ENCODE peak calls at places on chromosomes 13 and 19, in eight cellular contexts. N, X, P, O, C, U, R and V are unnamed samples.

GRCh38 chr13:96450635-96451034 is 360.7 kb downstream of the HS6ST3 start:
- DNase-seq in N (no peak), X (no peak), P (no peak), O (no peak), C (no peak), U (no peak), R (no peak), V (no peak)

GRCh38 chr19:57587529-57587928 is 3.6 kb downstream of the ZIK1 start:
- DNase-seq in N (no peak), X (peak; percentile 93), P (no peak), O (peak; percentile 49), C (no peak), U (no peak), R (no peak), V (peak; percentile 80)

GRCh38 chr19:18119243-18120105 is 21.9 kb downstream of the MAST3 start:
- DNase-seq in N (no peak), X (no peak), P (no peak), O (no peak), C (peak; percentile 63), U (peak; percentile 54), R (no peak), V (no peak)

GRCh38 chr19:14519860-14520407 is 1.7 kb upstream of the DNAJB1 start:
- DNase-seq in N (no peak), X (peak; percentile 60), P (no peak), O (peak; percentile 89), C (no peak), U (no peak), R (no peak), V (no peak)

GRCh38 chr19:6730153-6730804 is 7.1 kb downstream of the GPR108 start:
- DNase-seq in N (peak; percentile 62), X (no peak), P (no peak), O (no peak), C (peak; percentile 89), U (no peak), R (peak; percentile 96), V (no peak)

GRCh38 chr13:22883262-22883840 is 297.4 kb upstream of the SGCG start:
- DNase-seq in N (no peak), X (no peak), P (no peak), O (no peak), C (peak; percentile 62), U (no peak), R (no peak), V (no peak)

GRCh38 chr13:52127783-52128702 is 830 bp downstream of the NEK5 start:
- DNase-seq in N (peak; percentile 78), X (peak; percentile 75), P (peak; percentile 34), O (no peak), C (peak; percentile 64), U (peak; percentile 45), R (no peak), V (peak; percentile 52)

GRCh38 chr13:21826214-21827015 is 155.5 kb downstream of the FGF9 start:
- DNase-seq in N (peak; percentile 11), X (no peak), P (no peak), O (no peak), C (no peak), U (no peak), R (no peak), V (no peak)

GRCh38 chr19:2081873-2082810 is 14.0 kb downstream of the MOB3A start:
- DNase-seq in N (no peak), X (no peak), P (no peak), O (no peak), C (peak; percentile 64), U (peak; percentile 50), R (no peak), V (no peak)

GRCh38 chr19:6587093-6587820 is 3.7 kb downstream of the CD70 start:
- DNase-seq in N (peak; percentile 59), X (no peak), P (peak; percentile 26), O (no peak), C (peak; percentile 75), U (no peak), R (no peak), V (no peak)

GRCh38 chr19:39752390-39752789 is 14.6 kb upstream of the CLC start:
- DNase-seq in N (no peak), X (no peak), P (no peak), O (no peak), C (no peak), U (no peak), R (no peak), V (no peak)

GRCh38 chr13:49419292-49419691 is 24.6 kb downstream of the CAB39L start:
- DNase-seq in N (no peak), X (peak; percentile 44), P (no peak), O (no peak), C (no peak), U (no peak), R (no peak), V (peak; percentile 61)

GRCh38 chr13:47148543-47148942 is 251.7 kb upstream of the HTR2A start:
- DNase-seq in N (no peak), X (no peak), P (no peak), O (no peak), C (no peak), U (no peak), R (no peak), V (no peak)

GRCh38 chr13:50320297-50320862 is 305.1 kb downstream of the KCNRG start:
- DNase-seq in N (peak; percentile 13), X (peak; percentile 67), P (no peak), O (no peak), C (no peak), U (no peak), R (no peak), V (peak; percentile 77)

GRCh38 chr19:5804516-5805464 is at the start of gene NRTN:
- DNase-seq in N (peak; percentile 61), X (no peak), P (peak; percentile 70), O (no peak), C (peak; percentile 67), U (peak; percentile 35), R (no peak), V (no peak)

GRCh38 chr19:48501446-48501960 is 10.1 kb downstream of the LMTK3 start:
- DNase-seq in N (peak; percentile 75), X (no peak), P (no peak), O (no peak), C (peak; percentile 90), U (no peak), R (no peak), V (no peak)

GRCh38 chr19:48487944-48488343 is 18.8 kb downstream of the CYTH2 start:
- DNase-seq in N (peak; percentile 70), X (peak; percentile 72), P (no peak), O (peak; percentile 87), C (no peak), U (no peak), R (peak; percentile 63), V (peak; percentile 67)

GRCh38 chr19:1252221-1252817 is 3.9 kb downstream of the MIDN start:
- DNase-seq in N (no peak), X (peak; percentile 98), P (no peak), O (peak; percentile 99), C (peak; percentile 64), U (peak; percentile 77), R (no peak), V (peak; percentile 93)

GRCh38 chr19:55069137-55069858 is 6.3 kb upstream of the RDH13 start:
- DNase-seq in N (peak; percentile 58), X (peak; percentile 28), P (no peak), O (no peak), C (no peak), U (no peak), R (no peak), V (no peak)

GRCh38 chr19:49355890-49356289 is 6.3 kb downstream of the TEAD2 start:
- DNase-seq in N (peak; percentile 24), X (peak; percentile 50), P (no peak), O (no peak), C (no peak), U (no peak), R (no peak), V (no peak)

GRCh38 chr13:110263906-110264305 is 43.1 kb downstream of the COL4A1 start:
- DNase-seq in N (no peak), X (no peak), P (no peak), O (no peak), C (no peak), U (no peak), R (no peak), V (no peak)

GRCh38 chr13:77698211-77699058 is 948 bp downstream of the SLAIN1 start:
- DNase-seq in N (peak; percentile 81), X (peak; percentile 3), P (peak; percentile 23), O (no peak), C (peak; percentile 73), U (peak; percentile 28), R (no peak), V (peak; percentile 1)

GRCh38 chr19:29771708-29772415 is 39.9 kb upstream of the CCNE1 start:
- DNase-seq in N (peak; percentile 65), X (peak; percentile 57), P (peak; percentile 47), O (no peak), C (peak; percentile 34), U (peak; percentile 16), R (no peak), V (peak; percentile 23)

GRCh38 chr19:55646889-55647731 is 902 bp upstream of the CCDC106 start:
- DNase-seq in N (no peak), X (no peak), P (no peak), O (no peak), C (peak; percentile 89), U (no peak), R (no peak), V (no peak)

GRCh38 chr19:34067861-34068271 is 104.4 kb upstream of the LSM14A start:
- DNase-seq in N (no peak), X (peak; percentile 9), P (no peak), O (no peak), C (no peak), U (no peak), R (no peak), V (peak; percentile 52)

GRCh38 chr13:66886248-66886647 is 343.9 kb downstream of the PCDH9 start:
- DNase-seq in N (no peak), X (no peak), P (no peak), O (no peak), C (peak; percentile 91), U (no peak), R (no peak), V (no peak)

GRCh38 chr19:16573296-16573695 is 1.1 kb upstream of the SLC35E1 start:
- DNase-seq in N (no peak), X (no peak), P (no peak), O (no peak), C (no peak), U (no peak), R (no peak), V (no peak)

GRCh38 chr13:73578251-73578875 is 519.6 kb downstream of the KLF5 start:
- DNase-seq in N (no peak), X (peak; percentile 46), P (no peak), O (no peak), C (no peak), U (no peak), R (no peak), V (peak; percentile 18)

GRCh38 chr13:46749951-46750350 is 47.0 kb downstream of the ESD start:
- DNase-seq in N (no peak), X (peak; percentile 36), P (no peak), O (no peak), C (no peak), U (no peak), R (no peak), V (peak; percentile 24)

GRCh38 chr19:29547981-29548380 is 22.2 kb downstream of the VSTM2B start:
- DNase-seq in N (no peak), X (no peak), P (no peak), O (peak; percentile 37), C (no peak), U (no peak), R (no peak), V (no peak)

GRCh38 chr13:26719356-26719945 is 41.1 kb downstream of the GPR12 start:
- DNase-seq in N (peak; percentile 68), X (peak; percentile 20), P (no peak), O (no peak), C (peak; percentile 6), U (no peak), R (no peak), V (peak; percentile 29)

GRCh38 chr19:8305798-8306197 is 2.4 kb downstream of the CD320 start:
- DNase-seq in N (no peak), X (no peak), P (no peak), O (peak; percentile 40), C (no peak), U (no peak), R (no peak), V (no peak)

GRCh38 chr19:40954573-40954972 is 36.5 kb upstream of the CYP2B6 start:
- DNase-seq in N (no peak), X (peak; percentile 7), P (no peak), O (no peak), C (peak; percentile 9), U (no peak), R (no peak), V (no peak)

GRCh38 chr19:1401138-1401888 is at the start of gene GAMT:
- DNase-seq in N (peak; percentile 68), X (no peak), P (peak; percentile 79), O (no peak), C (peak; percentile 62), U (peak; percentile 47), R (no peak), V (no peak)